ENCODE peak calls at places on chromosome 17, in five cellular contexts. A is Jurkat, Clone E6-1; I is fibroblast of lung; D is tibial artery; Z is GM12864. K is an unnamed sample.

GRCh38 chr17:61729690-61730268 is 133.5 kb downstream of the BRIP1 start:
- DNase-seq in D (no peak), Z (no peak), I (peak), A (no peak), K (no peak)

GRCh38 chr17:41895617-41896016 is 23.1 kb downstream of the ACLY start:
- DNase-seq in I (peak), D (no peak), A (no peak), Z (no peak), K (no peak)

GRCh38 chr17:5741810-5742209 is 157.5 kb upstream of the NLRP1 start:
- DNase-seq in A (no peak), I (no peak), D (no peak), Z (no peak), K (no peak)

GRCh38 chr17:62876664-62877411 is 68.7 kb upstream of the MARCHF10 start:
- DNase-seq in D (no peak), I (peak), A (no peak), Z (no peak), K (no peak)

GRCh38 chr17:75406222-75406615 is 741 bp upstream of the GRB2 start:
- DNase-seq in Z (no peak), A (no peak), I (no peak), D (peak), K (peak)

GRCh38 chr17:19805006-19805405 is 56.9 kb upstream of the ALDH3A1 start:
- DNase-seq in Z (no peak), A (no peak), I (peak), D (no peak), K (peak)

GRCh38 chr17:385195-385835 is 32.7 kb upstream of the RPH3AL start:
- DNase-seq in Z (no peak), A (no peak), D (no peak), I (no peak), K (no peak)

GRCh38 chr17:3600529-3601205 is 8.5 kb downstream of the TRPV1 start:
- DNase-seq in A (no peak), Z (no peak), D (no peak), I (no peak), K (no peak)

GRCh38 chr17:40910441-40910841 is 25.4 kb upstream of the KRT20 start:
- DNase-seq in A (no peak), D (no peak), Z (no peak), I (peak), K (peak)

GRCh38 chr17:15952048-15952532 is 7.2 kb downstream of the ADORA2B start:
- DNase-seq in D (no peak), Z (no peak), A (no peak), I (no peak), K (no peak)

GRCh38 chr17:68016838-68017237 is 18.7 kb upstream of the KPNA2 start:
- DNase-seq in D (no peak), Z (no peak), A (no peak), I (no peak), K (no peak)

GRCh38 chr17:43591750-43592562 is 45.8 kb upstream of the ETV4 start:
- DNase-seq in Z (no peak), D (peak), A (no peak), I (peak), K (peak)

GRCh38 chr17:36641877-36642845 is 40.8 kb downstream of the MRM1 start:
- DNase-seq in D (no peak), I (no peak), A (no peak), Z (no peak), K (no peak)

GRCh38 chr17:15954222-15954621 is 9.3 kb downstream of the ADORA2B start:
- DNase-seq in Z (no peak), A (no peak), D (no peak), I (peak), K (peak)

GRCh38 chr17:59534583-59534982 is 30.8 kb upstream of the DHX40 start:
- DNase-seq in A (peak), Z (no peak), I (no peak), D (no peak), K (peak)

GRCh38 chr17:4710693-4711634 is 532 bp downstream of the ARRB2 start:
- DNase-seq in A (no peak), Z (no peak), D (no peak), I (no peak), K (no peak)

GRCh38 chr17:60535382-60536279 is 9.6 kb upstream of the APPBP2 start:
- DNase-seq in Z (no peak), A (no peak), I (peak), D (no peak), K (peak)

GRCh38 chr17:38687291-38687690 is 12.5 kb upstream of the EPOP start:
- DNase-seq in I (peak), Z (no peak), A (no peak), D (no peak), K (peak)

GRCh38 chr17:50238594-50239287 is 35.5 kb upstream of the TMEM92 start:
- DNase-seq in I (peak), Z (no peak), A (no peak), D (no peak), K (no peak)

GRCh38 chr17:29720471-29720990 is 97.8 kb upstream of the CORO6 start:
- DNase-seq in Z (no peak), A (no peak), D (no peak), I (no peak), K (no peak)

GRCh38 chr17:66508896-66509843 is 206.8 kb downstream of the PRKCA start:
- DNase-seq in Z (no peak), I (peak), D (no peak), A (no peak), K (peak)

GRCh38 chr17:74289688-74290087 is 15.7 kb downstream of the DNAI2 start:
- DNase-seq in D (no peak), Z (no peak), A (no peak), I (no peak), K (no peak)

GRCh38 chr17:29111816-29112499 is 68.2 kb downstream of the MYO18A start:
- DNase-seq in I (peak), D (peak), Z (no peak), A (peak), K (peak)

GRCh38 chr17:53426505-53426904 is 396.2 kb upstream of the KIF2B start:
- DNase-seq in D (no peak), A (no peak), Z (no peak), I (peak), K (no peak)

GRCh38 chr17:16005641-16006040 is 6.0 kb downstream of the TTC19 start:
- DNase-seq in A (no peak), D (no peak), I (no peak), Z (no peak), K (no peak)

GRCh38 chr17:58060596-58061191 is 22.5 kb upstream of the DYNLL2 start:
- DNase-seq in A (no peak), Z (no peak), D (no peak), I (no peak), K (peak)

GRCh38 chr17:31663576-31663975 is 195.5 kb downstream of the COPRS start:
- DNase-seq in I (peak), A (peak), D (no peak), Z (no peak), K (peak)

GRCh38 chr17:82287849-82288601 is 14.5 kb upstream of the CSNK1D start:
- DNase-seq in I (peak), D (no peak), A (no peak), Z (no peak), K (peak)

DNA sequence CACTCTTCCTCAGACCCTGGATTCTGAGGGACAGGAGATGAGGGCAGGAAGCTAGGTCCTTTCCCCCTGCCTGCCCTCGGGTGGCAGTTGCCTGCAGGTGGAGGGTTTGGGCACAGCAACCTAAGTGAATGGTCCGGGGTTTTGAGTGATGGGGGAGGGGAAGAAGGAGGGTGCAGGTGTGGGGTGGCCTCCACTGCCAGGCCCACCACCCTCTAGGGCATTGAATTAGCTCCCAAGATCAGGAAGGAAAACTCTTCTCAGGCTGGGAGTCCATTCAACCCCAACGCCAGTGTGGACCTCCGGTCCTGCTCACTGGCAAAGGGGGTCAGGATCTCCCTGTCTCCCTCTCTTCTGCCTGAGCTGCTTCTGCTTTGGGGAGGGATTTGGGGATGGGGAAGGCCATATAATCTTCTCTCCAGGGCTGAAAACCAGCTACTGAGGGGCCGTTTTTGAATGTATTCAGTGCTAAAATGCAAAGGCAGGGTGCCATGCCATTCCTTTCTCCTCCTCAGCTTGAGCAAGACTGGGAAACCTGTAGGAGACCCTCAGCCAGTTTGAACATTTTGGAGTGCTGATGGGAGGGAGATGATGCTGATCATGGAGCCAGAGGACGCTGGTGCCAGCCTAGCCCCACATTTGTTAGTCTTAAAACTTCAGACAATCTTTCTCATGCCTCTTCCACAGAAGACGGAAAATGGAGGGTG is 18.8 kb downstream of the GRB7 start:
- DNase-seq in Z (no peak), D (peak), I (no peak), A (peak), K (no peak)
- H3K4me3 ChIP-seq in Z (peak), D (no peak), I (no peak), A (no peak), K (no peak)

DNA sequence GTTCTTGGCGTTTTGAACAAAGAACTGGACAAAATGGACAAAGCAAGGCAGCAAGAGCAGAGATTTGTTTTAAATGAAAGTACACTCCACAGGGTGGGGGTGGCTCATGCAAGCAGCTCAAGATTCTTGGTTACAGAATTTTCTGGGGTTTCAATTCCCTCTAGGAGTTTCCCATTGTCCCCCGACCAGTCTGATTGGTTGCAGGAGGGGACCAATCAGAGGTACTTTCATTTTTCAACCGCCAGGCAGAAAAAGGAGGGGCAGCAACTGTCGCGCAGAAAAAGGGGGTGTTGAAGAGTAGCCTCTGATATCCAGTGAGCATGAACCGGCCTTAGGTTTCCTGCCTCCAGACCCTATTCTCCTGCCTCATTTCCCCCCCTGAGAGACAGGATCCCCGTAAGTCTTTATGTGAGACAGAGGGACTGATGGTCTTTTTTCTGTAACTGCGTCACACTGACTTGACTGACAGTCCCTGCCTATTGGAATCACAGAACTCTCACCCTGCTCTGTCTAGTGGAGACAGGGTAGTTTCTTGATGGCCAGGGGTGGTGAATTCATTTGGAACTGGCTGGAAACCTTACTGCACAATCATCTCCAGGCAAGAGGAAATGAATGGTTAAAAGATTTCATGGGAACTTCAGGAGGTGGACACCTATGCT is 59.4 kb upstream of the ALOX12 start:
- DNase-seq in A (no peak), D (no peak), Z (no peak), I (peak), K (no peak)
- H3K4me3 ChIP-seq in A (no peak), D (peak), Z (no peak), I (peak), K (peak)

DNA sequence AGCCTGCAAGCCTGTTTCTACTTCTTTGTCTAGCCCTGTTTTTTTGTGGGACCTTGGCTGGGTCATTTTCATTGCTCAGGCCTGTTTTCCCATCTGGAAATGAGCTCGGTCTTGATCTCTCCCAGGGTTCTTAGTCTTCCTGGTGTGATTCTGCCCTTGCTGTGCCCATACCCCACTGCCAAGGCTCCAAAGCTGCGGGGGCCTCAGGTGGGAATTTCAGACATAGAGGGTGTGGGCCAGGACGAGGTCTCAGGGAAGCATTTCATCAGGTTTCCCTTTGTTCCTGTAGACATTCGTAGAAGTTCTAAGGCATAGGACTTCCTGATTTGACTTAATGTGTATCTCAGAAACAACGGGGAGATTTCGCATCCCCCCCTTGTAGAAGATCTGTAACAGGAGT is 5.8 kb downstream of the MPRIP start:
- DNase-seq in D (peak), I (no peak), Z (no peak), A (no peak), K (no peak)
- H3K4me3 ChIP-seq in D (no peak), I (no peak), Z (no peak), A (no peak), K (no peak)

DNA sequence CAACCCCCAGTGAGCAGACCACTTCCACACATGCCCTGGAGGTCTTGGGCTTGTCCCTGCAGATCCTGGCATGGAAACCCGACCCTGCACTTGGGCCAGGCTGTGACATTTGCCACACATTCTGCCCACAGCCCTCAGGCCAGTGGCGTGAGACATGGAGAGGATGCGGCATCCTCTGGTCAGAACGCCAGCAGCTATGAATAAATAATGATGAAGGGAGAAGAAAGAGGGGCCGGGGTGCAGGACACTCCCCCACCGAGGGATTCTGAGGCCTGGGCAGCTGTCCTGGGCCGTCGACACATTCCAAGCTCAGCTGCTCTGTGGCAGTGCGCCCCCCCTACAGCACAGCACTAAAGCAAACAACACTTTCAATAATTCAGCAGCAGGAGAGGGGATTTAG is 148.8 kb downstream of the ENGASE start:
- DNase-seq in I (no peak), D (no peak), A (no peak), Z (no peak), K (no peak)
- H3K4me3 ChIP-seq in I (no peak), D (no peak), A (no peak), Z (no peak), K (no peak)

GRCh38 chr17:2084766-2085647 is 30.1 kb downstream of the HIC1 start:
- DNase-seq in A (no peak), Z (no peak), I (peak), D (no peak), K (peak)
- H3K4me3 ChIP-seq in A (no peak), Z (no peak), I (no peak), D (no peak), K (no peak)

GRCh38 chr17:45394913-45395568 is 37.6 kb downstream of the ARHGAP27 start:
- DNase-seq in A (peak), I (peak), D (no peak), Z (no peak), K (peak)

GRCh38 chr17:45396496-45397205 is 36.0 kb downstream of the ARHGAP27 start:
- DNase-seq in D (no peak), I (no peak), A (no peak), Z (no peak), K (no peak)

GRCh38 chr17:45397796-45398195 is 34.9 kb downstream of the ARHGAP27 start:
- DNase-seq in A (no peak), D (no peak), Z (no peak), I (no peak), K (no peak)

GRCh38 chr17:45394001-45394912 is 38.4 kb downstream of the ARHGAP27 start:
- DNase-seq in I (no peak), D (no peak), A (no peak), Z (no peak), K (no peak)

GRCh38 chr17:45395569-45396415 is 36.9 kb downstream of the ARHGAP27 start:
- DNase-seq in I (no peak), Z (no peak), D (no peak), A (no peak), K (no peak)
- H3K4me3 ChIP-seq in I (peak), Z (no peak), D (peak), A (no peak), K (peak)

DNA sequence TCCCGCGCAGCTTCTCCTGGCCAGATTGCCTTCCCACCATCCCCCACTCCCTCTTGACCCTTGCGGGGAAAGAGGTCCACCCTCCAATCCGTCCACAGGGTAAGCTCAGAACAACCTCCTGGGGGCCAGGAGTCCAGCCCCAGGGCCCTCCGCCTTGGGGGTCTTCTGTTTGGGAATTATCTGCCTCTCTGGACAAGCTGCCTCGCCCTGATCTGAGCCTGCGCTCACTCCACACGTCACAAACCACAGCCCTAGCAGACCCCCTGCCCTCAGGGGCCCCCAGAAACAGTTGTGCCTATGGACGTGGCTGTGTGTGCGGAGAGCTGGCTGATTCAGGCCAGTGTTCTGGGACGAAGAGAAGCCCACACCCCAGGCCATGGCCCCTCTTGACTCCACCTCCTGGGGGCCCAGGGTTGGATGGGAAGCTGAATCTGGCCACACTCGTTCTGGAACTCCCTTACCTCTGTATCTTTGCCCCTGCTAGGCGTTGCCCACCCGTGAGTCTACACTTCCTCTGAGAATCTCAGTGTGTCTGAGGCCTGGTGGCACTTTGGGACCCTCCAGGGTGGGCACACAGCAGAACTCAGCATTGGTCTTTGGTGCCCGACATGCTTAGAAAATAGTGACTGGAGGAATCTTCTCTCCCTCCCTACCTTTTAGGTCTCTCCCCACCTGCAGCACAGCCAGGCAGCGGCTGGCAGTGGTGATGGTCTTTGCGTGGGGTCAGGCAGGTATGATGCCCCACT is 119.9 kb upstream of the SMURF2 start:
- DNase-seq in I (no peak), A (no peak), D (peak), Z (no peak), K (no peak)
- H3K4me3 ChIP-seq in I (no peak), A (no peak), D (no peak), Z (no peak), K (no peak)

DNA sequence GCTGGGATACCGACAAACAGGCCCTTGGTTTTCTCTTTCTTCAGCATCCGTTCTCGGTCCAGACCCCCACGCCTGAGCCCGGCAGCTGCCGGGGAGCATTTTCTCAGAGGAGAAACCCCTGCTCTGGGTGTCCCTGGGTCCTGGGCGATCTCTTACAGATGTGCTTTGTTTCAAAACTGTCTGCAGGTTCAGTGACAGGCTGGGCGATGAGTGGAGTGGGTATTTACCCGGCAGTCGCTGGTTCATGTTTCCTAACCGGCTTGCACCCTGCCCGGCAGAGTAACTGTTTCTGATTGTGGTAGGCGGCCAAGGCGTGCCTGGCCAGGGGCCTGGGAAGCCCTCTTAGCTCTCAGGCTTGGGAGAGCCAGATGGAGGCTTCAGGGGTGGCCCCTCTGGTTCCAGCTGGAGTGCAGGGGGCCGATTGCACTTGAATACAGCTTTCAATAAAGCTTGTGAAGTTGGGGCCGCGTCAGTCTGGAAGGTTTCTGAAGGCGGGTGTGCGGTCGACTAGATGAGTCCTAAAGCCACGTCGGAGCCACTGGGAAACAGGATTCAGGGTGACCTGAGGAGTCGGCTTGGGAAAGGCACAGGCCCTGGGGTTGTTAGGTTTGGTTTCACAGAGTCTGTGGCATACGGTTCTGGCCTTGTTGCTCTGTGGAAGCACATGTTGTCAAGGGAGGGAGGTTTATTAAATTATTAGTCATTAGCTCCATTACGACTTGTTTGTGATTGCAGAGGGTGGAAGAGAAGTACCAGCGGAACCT is 1.4 kb downstream of the BAIAP2 start:
- DNase-seq in D (no peak), Z (no peak), I (no peak), A (no peak), K (no peak)
- H3K4me3 ChIP-seq in D (peak), Z (no peak), I (peak), A (no peak), K (peak)

GRCh38 chr17:8110456-8110804 is 7.9 kb downstream of the ALOXE3 start:
- DNase-seq in I (no peak), D (no peak), A (no peak), Z (no peak), K (no peak)
- H3K4me3 ChIP-seq in I (no peak), D (no peak), A (no peak), Z (no peak), K (no peak)